ENCODE peak calls at places on chromosomes 13 and 19, in seven cellular contexts. U is IMR-90, H is K562, W is SK-N-SH, A is GM12878, E is HepG2, B is H1. X is an unnamed sample.

GRCh38 chr19:16888629-16889371 is at the start of gene F2RL3:
- DNase-seq in U (peak; percentile 22), H (peak; percentile 73), W (peak; percentile 71), A (no peak), E (no peak), B (no peak), X (no peak)

GRCh38 chr13:88124142-88124541 is 453.0 kb downstream of the SLITRK5 start:
- DNase-seq in U (no peak), H (no peak), W (no peak), A (no peak), E (no peak), B (no peak), X (no peak)

GRCh38 chr13:39729161-39729560 is 73.7 kb downstream of the COG6 start:
- DNase-seq in U (peak; percentile 15), H (no peak), W (no peak), A (no peak), E (no peak), B (no peak), X (no peak)

GRCh38 chr19:2115911-2116426 is 19.3 kb downstream of the IZUMO4 start:
- DNase-seq in U (no peak), H (no peak), W (no peak), A (no peak), E (no peak), B (no peak), X (no peak)

GRCh38 chr19:13817615-13818371 is 22.6 kb downstream of the ZSWIM4 start:
- DNase-seq in U (no peak), H (peak; percentile 92), W (no peak), A (no peak), E (no peak), B (peak; percentile 93), X (no peak)

GRCh38 chr19:29687244-29687896 is 22.1 kb downstream of the PLEKHF1 start:
- DNase-seq in U (peak; percentile 98), H (no peak), W (no peak), A (no peak), E (no peak), B (no peak), X (peak; percentile 52)

GRCh38 chr19:48992571-48993174 is 436 bp downstream of the GYS1 start:
- DNase-seq in U (no peak), H (peak; percentile 43), W (peak; percentile 51), A (no peak), E (no peak), B (peak; percentile 65), X (no peak)

GRCh38 chr13:95245072-95245471 is 56.2 kb downstream of the ABCC4 start:
- DNase-seq in U (no peak), H (no peak), W (no peak), A (no peak), E (no peak), B (no peak), X (no peak)

DNA sequence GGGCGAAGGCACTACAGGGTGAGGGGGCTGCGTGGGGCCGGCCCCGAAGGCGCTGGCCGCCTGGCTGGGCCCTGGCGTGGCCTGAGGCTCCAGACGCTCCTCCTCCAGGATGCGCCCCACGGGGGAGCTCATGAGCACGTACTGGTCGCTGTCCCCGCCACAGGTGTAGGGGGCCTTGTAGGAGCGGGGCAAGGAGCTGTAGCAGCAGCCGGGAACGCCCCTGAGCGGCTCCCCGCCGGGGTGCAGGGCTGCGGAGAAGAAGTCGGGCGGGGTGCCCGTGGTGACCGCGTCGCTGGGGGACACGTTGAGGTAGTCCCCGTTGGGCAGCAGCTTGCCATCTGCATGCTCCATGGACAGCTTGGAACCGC is 3.0 kb downstream of the IRS2 start:
- DNase-seq in U (no peak), H (no peak), W (peak; percentile 65), A (no peak), E (no peak), B (peak; percentile 79), X (no peak)
- TF ChIP-seq RAD21 in U (no peak), H (no peak), W (no peak), A (no peak), E (no peak), B (peak; percentile 2), X (no peak)

GRCh38 chr13:113636266-113636963 is 21.6 kb downstream of the ATP4B start:
- DNase-seq in U (no peak), H (no peak), W (no peak), A (no peak), E (no peak), B (no peak), X (no peak)
- TF ChIP-seq RAD21 in U (no peak), H (no peak), W (no peak), A (no peak), E (no peak), B (no peak), X (no peak)

DNA sequence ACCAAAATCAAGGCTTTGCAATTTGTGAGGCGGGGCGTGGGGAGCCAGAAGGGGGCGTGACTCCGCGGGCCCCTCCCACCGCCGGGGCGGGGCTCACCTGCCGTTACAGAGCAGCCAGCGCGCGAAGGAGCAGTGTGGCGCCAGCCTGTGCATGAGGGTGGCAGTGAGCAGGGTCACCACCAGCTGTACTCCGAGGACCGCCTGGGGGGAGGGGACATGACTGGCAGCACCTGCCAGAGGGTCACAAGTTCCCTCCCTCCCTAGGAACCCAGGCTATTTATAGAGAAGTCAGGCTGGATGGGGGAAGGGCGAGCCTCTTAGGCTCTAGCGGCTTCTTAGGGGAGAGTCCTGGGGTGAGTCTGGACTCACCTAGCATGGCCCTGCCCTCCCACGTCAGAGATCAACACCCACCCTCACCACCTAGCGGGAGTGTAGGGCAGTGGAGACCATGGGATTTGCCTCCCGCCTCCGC is 3.6 kb downstream of the TMEM161A start:
- DNase-seq in U (no peak), H (peak; percentile 87), W (peak; percentile 32), A (no peak), E (no peak), B (peak; percentile 89), X (no peak)
- TF ChIP-seq RAD21 in U (no peak), H (no peak), W (no peak), A (no peak), E (no peak), B (no peak), X (no peak)

DNA sequence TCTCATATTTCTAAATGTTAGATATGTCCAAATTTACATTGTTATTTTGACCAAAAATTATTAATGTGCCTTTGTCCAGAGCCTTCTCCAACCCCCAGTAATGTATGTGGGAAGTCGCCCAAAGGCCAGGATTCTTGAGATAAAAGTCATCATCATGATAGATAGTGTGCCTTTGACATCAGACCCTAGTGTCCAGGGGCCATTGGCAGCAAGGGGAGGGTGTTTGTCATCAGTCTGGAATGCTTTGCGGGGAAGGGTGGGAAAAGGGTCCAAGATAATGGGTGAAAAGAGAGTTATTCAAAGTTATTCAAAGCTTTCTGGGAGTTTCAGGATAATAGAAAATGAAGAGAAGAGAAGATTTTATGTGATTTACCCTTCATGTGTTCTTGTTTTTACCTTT is 909.5 kb upstream of the GPC6 start:
- DNase-seq in U (peak; percentile 24), H (no peak), W (no peak), A (no peak), E (no peak), B (no peak), X (no peak)
- TF ChIP-seq RAD21 in U (no peak), H (no peak), W (no peak), A (no peak), E (no peak), B (no peak), X (no peak)

DNA sequence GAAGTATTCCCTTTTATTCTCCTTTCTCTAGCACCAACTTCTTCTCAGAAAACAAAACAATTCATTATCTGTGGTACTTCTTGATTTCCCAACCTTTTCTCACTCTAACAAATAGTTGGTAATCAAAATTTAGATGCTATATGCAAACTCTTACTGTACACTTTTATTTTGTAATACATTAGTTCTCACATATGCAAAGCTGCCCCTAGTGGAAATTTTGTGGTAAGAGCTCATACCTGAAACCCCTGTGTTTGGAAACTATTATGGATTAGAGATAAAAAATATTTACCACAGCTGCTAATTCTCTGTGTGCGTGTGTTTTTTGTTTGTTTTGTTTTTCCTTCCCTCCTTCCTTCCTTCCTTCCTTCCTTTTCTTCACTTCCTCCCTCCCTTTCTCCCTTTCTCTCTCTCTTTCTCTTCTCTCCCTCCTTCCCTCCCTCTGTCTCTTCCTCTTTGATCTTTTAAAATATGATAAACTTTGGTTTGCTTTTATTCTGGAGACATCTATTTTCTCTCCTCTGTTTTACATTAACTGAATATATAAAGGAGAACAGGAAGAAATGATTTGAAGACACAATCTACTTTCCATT is 537.4 kb downstream of the SLITRK6 start:
- DNase-seq in U (peak; percentile 12), H (no peak), W (no peak), A (no peak), E (peak; percentile 3), B (no peak), X (no peak)
- TF ChIP-seq RAD21 in U (peak; percentile 21), H (no peak), W (peak; percentile 59), A (no peak), E (no peak), B (no peak), X (no peak)

DNA sequence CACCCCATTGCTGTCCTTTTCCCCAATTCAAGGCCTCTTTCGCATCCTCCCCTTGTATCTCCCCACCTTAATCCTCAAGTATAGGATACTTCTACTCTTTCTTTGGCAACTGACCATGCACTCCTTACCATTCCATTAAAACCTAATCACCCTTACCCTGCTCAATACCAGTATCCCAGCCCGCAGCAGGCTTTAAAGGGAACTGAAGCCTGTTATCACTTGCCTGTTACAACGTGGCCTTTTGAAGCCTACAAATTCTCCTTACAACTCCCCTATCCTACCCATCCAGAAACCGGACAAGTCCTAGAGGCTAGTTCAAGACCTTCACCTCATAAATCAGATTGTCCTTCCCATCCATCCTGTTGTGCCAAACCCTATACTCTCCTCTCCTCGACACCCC is 16.2 kb upstream of the OR10H1 start:
- DNase-seq in U (no peak), H (no peak), W (no peak), A (no peak), E (no peak), B (no peak), X (no peak)
- TF ChIP-seq RAD21 in U (no peak), H (no peak), W (no peak), A (no peak), E (no peak), B (no peak), X (no peak)